ENCODE peak calls at places on chromosomes 12 and 14, in eight cellular contexts. T is gastrocnemius medialis, A is A549, P is esophagus muscularis mucosa, C is ovary, N is fibroblast of lung, H is K562, K is spleen. W is an unnamed sample.

GRCh38 chr12:26295001-26295400 is 99.6 kb downstream of the SSPN start:
- DNase-seq in P (no peak), T (no peak), H (no peak), K (no peak), N (no peak), C (no peak), A (no peak), W (no peak)

GRCh38 chr12:90839340-90839739 is 115.6 kb downstream of the CCER1 start:
- DNase-seq in H (no peak), N (no peak), P (no peak), T (no peak), K (no peak), A (no peak), C (no peak), W (no peak)

GRCh38 chr12:109951751-109952150 is 44.4 kb downstream of the GIT2 start:
- DNase-seq in C (peak; percentile 60), P (no peak), A (no peak), H (no peak), K (no peak), T (peak; percentile 64), N (peak; percentile 73), W (peak; percentile 87)

GRCh38 chr12:95859344-95859816 is 628 bp downstream of the SNRPF start:
- DNase-seq in A (peak; percentile 50), P (no peak), C (no peak), K (no peak), T (no peak), N (peak; percentile 34), H (peak; percentile 28), W (no peak)

GRCh38 chr14:75042040-75042439 is 9.2 kb downstream of the MLH3 start:
- DNase-seq in T (no peak), N (peak; percentile 53), C (no peak), H (no peak), P (no peak), A (no peak), K (no peak), W (no peak)

GRCh38 chr12:63997198-63997597 is 152.7 kb downstream of the SRGAP1 start:
- DNase-seq in C (no peak), T (no peak), N (no peak), K (no peak), P (no peak), H (no peak), A (no peak), W (no peak)

GRCh38 chr14:59360923-59361794 is 104.0 kb downstream of the GPR135 start:
- DNase-seq in A (peak; percentile 69), T (peak; percentile 78), K (peak; percentile 81), N (peak; percentile 75), P (no peak), C (peak; percentile 55), H (peak; percentile 30), W (peak; percentile 79)

GRCh38 chr12:8696402-8697100 is 1.2 kb upstream of the RIMKLB start:
- DNase-seq in K (no peak), C (no peak), P (no peak), T (no peak), H (no peak), N (no peak), A (no peak), W (no peak)

GRCh38 chr14:67853207-67853606 is 33.6 kb downstream of the RAD51B start:
- DNase-seq in H (no peak), A (no peak), N (no peak), K (no peak), P (no peak), C (no peak), T (no peak), W (no peak)

GRCh38 chr12:89632778-89633177 is 75.9 kb downstream of the ATP2B1 start:
- DNase-seq in A (no peak), N (no peak), T (no peak), K (no peak), C (no peak), H (no peak), P (no peak), W (no peak)

GRCh38 chr12:110543252-110543959 is 39.7 kb downstream of the PPTC7 start:
- DNase-seq in K (no peak), T (peak; percentile 99), A (no peak), H (no peak), C (peak; percentile 94), P (peak; percentile 98), N (peak; percentile 96), W (peak; percentile 90)

GRCh38 chr12:40054554-40055226 is 51.2 kb downstream of the SLC2A13 start:
- DNase-seq in T (peak; percentile 26), A (peak; percentile 21), P (no peak), H (no peak), C (no peak), K (no peak), N (peak; percentile 73), W (no peak)

GRCh38 chr12:96112733-96113132 is 77.3 kb upstream of the LTA4H start:
- DNase-seq in T (no peak), C (no peak), N (no peak), H (no peak), A (no peak), P (no peak), K (no peak), W (no peak)

GRCh38 chr12:113222730-113223531 is 1.7 kb downstream of the TPCN1 start:
- DNase-seq in P (no peak), C (peak; percentile 69), K (peak; percentile 78), H (no peak), T (peak; percentile 88), A (peak; percentile 74), N (peak; percentile 96), W (peak; percentile 89)

DNA sequence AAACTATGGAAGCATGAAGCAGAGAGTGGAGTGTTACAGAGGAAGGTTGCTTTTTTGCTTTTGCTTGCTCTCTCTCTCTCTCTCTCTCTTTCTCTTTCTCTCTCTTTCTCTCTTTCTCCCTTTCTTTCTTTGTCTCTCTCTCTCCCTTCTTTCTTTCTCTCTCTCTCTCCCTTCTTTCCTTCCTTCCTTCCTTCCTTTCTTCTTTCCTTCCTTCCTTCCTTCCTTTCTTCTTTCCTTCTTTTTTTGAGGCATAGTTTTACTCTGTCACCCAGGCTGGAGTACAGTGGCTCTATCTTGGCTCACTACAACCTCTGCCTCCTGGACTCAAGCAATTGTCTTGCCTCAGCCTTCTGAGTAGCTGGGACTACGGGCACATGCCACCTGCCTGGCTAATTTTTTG is 7.6 kb downstream of the ARHGDIB start:
- DNase-seq in A (no peak), H (no peak), C (no peak), K (no peak), T (no peak), P (no peak), N (no peak), W (no peak)
- H3K4me1 ChIP-seq in A (peaks cover 22% of the 10 kb centered on the region), H (no peaks in the 10 kb centered on the region), C (peaks cover 6% of the 10 kb centered on the region), K (peaks cover 100% of the 10 kb centered on the region), T (peaks cover 18% of the 10 kb centered on the region), P (peaks cover 70% of the 10 kb centered on the region), N (peaks cover 9% of the 10 kb centered on the region), W (peaks cover 25% of the 10 kb centered on the region)

GRCh38 chr12:121209629-121210572 is at the start of gene P2RX4:
- DNase-seq in T (peak; percentile 63), K (peak; percentile 98), N (peak; percentile 77), A (peak; percentile 80), H (peak; percentile 97), P (peak; percentile 94), C (peak; percentile 94), W (peak; percentile 96)
- TF ChIP-seq CTCF in T (no peak), K (peak; percentile 52), N (no peak), A (peak; percentile 62), H (peak; percentile 95), P (peak; percentile 36), C (no peak), W (no peak)

GRCh38 chr12:116106870-116107269 is 170.6 kb downstream of the MED13L start:
- DNase-seq in C (no peak), T (no peak), N (no peak), A (no peak), H (no peak), K (no peak), P (no peak), W (no peak)

GRCh38 chr12:116099664-116100432 is 177.6 kb downstream of the MED13L start:
- DNase-seq in T (no peak), K (no peak), H (no peak), P (no peak), N (no peak), C (no peak), A (no peak), W (no peak)

GRCh38 chr12:116102019-116102418 is 175.5 kb downstream of the MED13L start:
- DNase-seq in T (no peak), N (no peak), C (no peak), A (no peak), K (no peak), H (no peak), P (no peak), W (no peak)

GRCh38 chr12:116104167-116104750 is 173.2 kb downstream of the MED13L start:
- DNase-seq in C (no peak), A (no peak), H (no peak), T (no peak), K (no peak), N (peak; percentile 36), P (no peak), W (no peak)
- H3K4me3 ChIP-seq in C (no peak overlapping the region), A (no peak overlapping the region), H (no peak overlapping the region), T (no peak overlapping the region), K (no peak overlapping the region), N (no peak overlapping the region), P (no peak overlapping the region), W (no peak overlapping the region)

GRCh38 chr12:47828967-47829482 is 9.3 kb upstream of the HDAC7 start:
- DNase-seq in H (peak; percentile 89), K (peak; percentile 81), T (peak; percentile 71), A (peak; percentile 72), N (peak; percentile 70), P (no peak), C (peak; percentile 93), W (peak; percentile 96)
- H3K4me1 ChIP-seq in H (peaks cover 46% of the 10 kb centered on the region), K (peaks cover 100% of the 10 kb centered on the region), T (peaks cover 33% of the 10 kb centered on the region), A (peaks cover 43% of the 10 kb centered on the region), N (peaks cover 9% of the 10 kb centered on the region), P (peaks cover 64% of the 10 kb centered on the region), C (peaks cover 14% of the 10 kb centered on the region), W (peaks cover 29% of the 10 kb centered on the region)

GRCh38 chr14:96256420-96256819 is 410 bp downstream of the BDKRB1 start:
- DNase-seq in N (peak; percentile 48), K (no peak), C (no peak), P (no peak), T (no peak), A (no peak), H (no peak), W (no peak)
- TF ChIP-seq CTCF in N (peak; percentile 21), K (no peak), C (no peak), P (no peak), T (no peak), A (no peak), H (no peak), W (no peak)

GRCh38 chr14:50633954-50634353 is 34.2 kb downstream of the SAV1 start:
- DNase-seq in K (no peak), A (no peak), P (no peak), H (no peak), N (no peak), C (no peak), T (no peak), W (no peak)

GRCh38 chr14:50635136-50635535 is 33.0 kb downstream of the SAV1 start:
- DNase-seq in N (no peak), K (no peak), H (no peak), C (no peak), A (no peak), P (no peak), T (no peak), W (no peak)

GRCh38 chr14:50631408-50631821 is 36.7 kb downstream of the SAV1 start:
- DNase-seq in A (no peak), N (no peak), P (no peak), C (no peak), T (no peak), H (no peak), K (no peak), W (no peak)
- H3K4me3 ChIP-seq in A (no peak overlapping the region), N (no peak overlapping the region), P (no peak overlapping the region), C (no peak overlapping the region), T (no peak overlapping the region), H (no peak overlapping the region), K (no peak overlapping the region), W (no peak overlapping the region)

GRCh38 chr14:76955575-76956252 is 72.8 kb downstream of the IRF2BPL start:
- DNase-seq in H (no peak), N (peak; percentile 39), C (no peak), A (no peak), T (peak; percentile 81), P (no peak), K (peak; percentile 86), W (no peak)
- H3K4me1 ChIP-seq in H (peaks cover 52% of the 10 kb centered on the region), N (peaks cover 35% of the 10 kb centered on the region), C (peaks cover 13% of the 10 kb centered on the region), A (peaks cover 91% of the 10 kb centered on the region), T (peaks cover 46% of the 10 kb centered on the region), P (peaks cover 74% of the 10 kb centered on the region), K (peaks cover 98% of the 10 kb centered on the region), W (peaks cover 40% of the 10 kb centered on the region)